ENCODE peak calls at places on chromosomes 5 and 9, in six cellular contexts. W is RWPE1, F is tibial artery, G is PC-9, B is HCT116, Z is vagina. T is an unnamed sample.

GRCh38 chr5:109619024-109619460 is 70.7 kb upstream of the MAN2A1 start:
- DNase-seq in W (no peak), G (no peak), F (no peak), Z (no peak), B (no peak), T (no peak)

GRCh38 chr9:96644137-96644536 is 11.0 kb downstream of the PRXL2C start:
- DNase-seq in W (no peak), B (no peak), F (no peak), G (no peak), Z (no peak), T (no peak)

GRCh38 chr5:123718238-123718637 is 206.3 kb downstream of the CSNK1G3 start:
- DNase-seq in W (no peak), B (no peak), F (no peak), Z (no peak), G (no peak), T (no peak)

GRCh38 chr9:68640421-68641089 is 64.5 kb upstream of the PIP5K1B start:
- DNase-seq in G (no peak), W (no peak), B (no peak), Z (no peak), F (no peak), T (no peak)

GRCh38 chr9:121770415-121771273 is 119.2 kb downstream of the DAB2IP start:
- DNase-seq in B (no peak), Z (no peak), G (no peak), W (no peak), F (no peak), T (no peak)

GRCh38 chr5:143968071-143968878 is 156.3 kb downstream of the HMHB1 start:
- DNase-seq in B (peak), F (no peak), G (peak), Z (no peak), W (peak), T (peak)

GRCh38 chr5:179171251-179171815 is 111.2 kb downstream of the ZNF354C start:
- DNase-seq in Z (no peak), W (no peak), G (no peak), F (no peak), B (no peak), T (no peak)

GRCh38 chr9:34171753-34172535 is 6.9 kb upstream of the UBAP1 start:
- DNase-seq in F (peak), B (no peak), G (no peak), W (no peak), Z (no peak), T (no peak)

GRCh38 chr9:128245293-128246151 is 30.3 kb downstream of the GOLGA2 start:
- DNase-seq in W (no peak), G (no peak), B (no peak), Z (no peak), F (no peak), T (no peak)

GRCh38 chr5:176784218-176785165 is 25.9 kb upstream of the UNC5A start:
- DNase-seq in W (peak), B (peak), Z (no peak), F (peak), G (peak), T (peak)

GRCh38 chr5:95631265-95631957 is 11.5 kb downstream of the GPR150 start:
- DNase-seq in Z (no peak), W (peak), F (no peak), B (no peak), G (no peak), T (no peak)

GRCh38 chr9:101028346-101029299 is at the start of gene PLPPR1:
- DNase-seq in G (no peak), W (peak), F (no peak), B (no peak), Z (no peak), T (peak)

GRCh38 chr5:31918739-31919138 is 255.4 kb downstream of the GOLPH3 start:
- DNase-seq in Z (no peak), B (no peak), W (no peak), G (no peak), F (no peak), T (no peak)

GRCh38 chr9:133188006-133188842 is 20.8 kb downstream of the OBP2B start:
- DNase-seq in B (peak), Z (no peak), F (no peak), W (peak), G (peak), T (peak)

GRCh38 chr9:98887918-98888510 is 55.7 kb upstream of the COL15A1 start:
- DNase-seq in W (peak), G (no peak), F (no peak), Z (no peak), B (no peak), T (no peak)

GRCh38 chr5:141560141-141560540 is 58.7 kb downstream of the DIAPH1 start:
- DNase-seq in W (peak), F (no peak), Z (no peak), B (no peak), G (no peak), T (no peak)

GRCh38 chr5:1414311-1415058 is 30.8 kb downstream of the SLC6A3 start:
- DNase-seq in G (no peak), B (no peak), F (no peak), W (no peak), Z (no peak), T (no peak)

GRCh38 chr9:114532561-114533237 is 27.4 kb upstream of the WHRN start:
- DNase-seq in B (no peak), W (no peak), Z (no peak), G (no peak), F (no peak), T (no peak)

GRCh38 chr9:105083246-105083645 is 155.3 kb upstream of the ABCA1 start:
- DNase-seq in W (no peak), Z (no peak), F (no peak), G (no peak), B (no peak), T (no peak)
- TF ChIP-seq CTCF in W (no peak), Z (no peak), F (no peak), G (no peak), B (no peak), T (no peak)

GRCh38 chr9:580652-581342 is 260.7 kb upstream of the DMRT1 start:
- DNase-seq in W (no peak), B (no peak), G (no peak), F (no peak), Z (no peak), T (no peak)
- TF ChIP-seq CTCF in W (no peak), B (no peak), G (no peak), F (no peak), Z (no peak), T (no peak)

GRCh38 chr5:139283252-139284166 is 10.0 kb upstream of the MATR3 start:
- DNase-seq in G (no peak), B (no peak), Z (no peak), W (no peak), F (no peak), T (no peak)

GRCh38 chr5:139291051-139291450 is 2.5 kb upstream of the MATR3 start:
- DNase-seq in B (no peak), Z (no peak), G (no peak), W (no peak), F (no peak), T (no peak)

GRCh38 chr5:139284295-139284694 is 9.2 kb upstream of the MATR3 start:
- DNase-seq in G (no peak), W (no peak), B (no peak), F (no peak), Z (no peak), T (no peak)

GRCh38 chr5:139285651-139286392 is 7.7 kb upstream of the MATR3 start:
- DNase-seq in F (no peak), B (no peak), G (no peak), W (no peak), Z (no peak), T (no peak)

GRCh38 chr5:139287890-139288635 is 5.5 kb upstream of the MATR3 start:
- DNase-seq in G (no peak), F (no peak), W (no peak), Z (no peak), B (no peak), T (no peak)
- TF ChIP-seq CTCF in G (no peak), F (no peak), W (no peak), Z (no peak), B (peak), T (no peak)

GRCh38 chr5:172140866-172141265 is 47.2 kb downstream of the STK10 start:
- DNase-seq in B (no peak), Z (no peak), F (no peak), W (no peak), G (no peak), T (no peak)
- TF ChIP-seq CTCF in B (no peak), Z (no peak), F (no peak), W (no peak), G (no peak), T (no peak)

GRCh38 chr9:73034962-73035361 is 82.1 kb upstream of the ALDH1A1 start:
- DNase-seq in F (no peak), W (no peak), G (no peak), Z (no peak), B (no peak), T (no peak)
- TF ChIP-seq CTCF in F (peak), W (no peak), G (no peak), Z (no peak), B (peak), T (no peak)

GRCh38 chr5:172715931-172716682 is 54.9 kb downstream of the DUSP1 start:
- DNase-seq in F (no peak), W (no peak), Z (no peak), B (no peak), G (no peak), T (peak)
- TF ChIP-seq CTCF in F (no peak), W (no peak), Z (no peak), B (no peak), G (no peak), T (no peak)

GRCh38 chr9:137720571-137721110 is 101.8 kb downstream of the EHMT1 start:
- DNase-seq in G (peak), Z (no peak), F (no peak), B (no peak), W (peak), T (no peak)

GRCh38 chr9:137721479-137721878 is 102.7 kb downstream of the EHMT1 start:
- DNase-seq in Z (no peak), W (no peak), F (no peak), B (no peak), G (no peak), T (no peak)

GRCh38 chr9:137722481-137722880 is 103.7 kb downstream of the EHMT1 start:
- DNase-seq in Z (no peak), F (no peak), G (no peak), B (no peak), W (no peak), T (no peak)

GRCh38 chr9:137723396-137724113 is 104.8 kb downstream of the EHMT1 start:
- DNase-seq in G (no peak), B (no peak), F (no peak), W (no peak), Z (no peak), T (no peak)

DNA sequence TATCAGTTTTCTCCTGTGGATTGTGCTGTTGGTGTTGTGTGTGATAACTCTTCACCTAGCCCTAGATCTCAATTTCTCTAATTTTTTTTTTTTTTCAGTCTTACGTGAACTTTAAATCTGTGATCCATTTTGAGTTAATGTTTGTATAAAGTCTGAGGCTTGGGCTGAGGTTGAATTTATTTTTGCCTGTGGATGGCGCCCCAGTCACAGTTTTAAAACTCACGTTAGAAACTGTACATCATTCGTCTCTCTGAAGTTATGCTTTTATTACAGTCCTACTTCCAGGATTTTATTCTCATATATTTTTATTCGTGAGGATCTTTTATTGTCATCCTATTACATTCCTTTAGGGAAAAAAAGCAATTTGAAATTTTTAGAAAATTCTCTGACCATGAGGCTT is 103.1 kb downstream of the EHMT1 start:
- DNase-seq in F (no peak), Z (no peak), G (no peak), W (no peak), B (no peak), T (no peak)
- TF ChIP-seq CTCF in F (no peak), Z (no peak), G (no peak), W (no peak), B (peak), T (no peak)

GRCh38 chr5:150175536-150175935 is 9.0 kb downstream of the CDX1 start:
- DNase-seq in G (peak), Z (no peak), B (peak), W (peak), F (no peak), T (peak)
- TF ChIP-seq CTCF in G (peak), Z (no peak), B (peak), W (no peak), F (peak), T (peak)

DNA sequence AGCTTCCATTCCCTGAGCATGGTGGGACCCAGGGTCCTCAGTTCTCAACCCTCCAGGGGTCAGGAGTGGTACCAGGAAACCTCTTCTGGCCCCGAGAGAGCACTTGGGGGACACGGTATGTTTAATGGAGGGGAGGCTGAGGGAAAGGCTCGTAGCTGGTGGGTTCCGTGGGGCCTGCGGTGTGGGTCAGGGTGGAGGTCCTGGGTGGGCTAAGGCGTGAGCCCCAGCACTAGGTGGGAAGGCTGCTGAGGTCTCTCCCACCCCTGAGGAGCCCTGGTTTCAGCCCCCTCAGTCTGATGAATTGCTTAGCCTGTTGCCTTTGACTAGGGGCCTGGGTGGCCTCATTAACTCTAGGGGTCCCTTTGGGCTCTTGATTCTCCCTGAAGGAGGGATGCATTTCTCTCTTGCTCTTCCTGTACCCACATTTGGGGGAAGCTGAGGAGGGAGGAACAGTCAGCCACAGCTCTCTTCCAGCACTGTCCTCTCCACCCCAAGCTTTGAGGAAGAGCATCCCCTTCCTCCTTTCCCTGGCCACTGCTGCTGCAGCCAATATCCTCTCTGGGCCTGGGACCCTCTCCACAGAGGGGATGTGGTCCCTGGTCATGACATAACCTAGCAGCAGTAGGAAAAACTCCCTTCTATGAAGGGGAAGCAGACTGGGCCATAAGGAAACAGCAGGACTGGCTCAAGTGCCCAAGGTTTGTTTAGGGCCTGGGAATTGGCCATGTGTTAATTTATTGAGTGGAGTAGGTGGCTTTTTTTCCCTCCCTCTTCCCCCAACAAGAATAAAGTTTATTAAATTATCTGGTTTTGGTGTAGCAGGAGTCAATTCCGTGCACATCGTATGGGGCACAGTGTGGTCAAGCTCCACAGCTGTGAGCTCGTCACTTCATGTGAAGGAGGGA is 33.8 kb downstream of the CSF1R start:
- DNase-seq in Z (no peak), B (no peak), W (no peak), F (no peak), G (no peak), T (no peak)
- TF ChIP-seq CTCF in Z (no peak), B (no peak), W (no peak), F (no peak), G (no peak), T (no peak)

GRCh38 chr5:139649082-139649991 is 1.2 kb downstream of the CXXC5 start:
- DNase-seq in F (peak), B (no peak), Z (no peak), W (no peak), G (no peak), T (no peak)
- TF ChIP-seq CTCF in F (no peak), B (no peak), Z (no peak), W (no peak), G (no peak), T (no peak)